ENCODE peak calls at places on chromosomes 2 and 18, in seven cellular contexts. H, E, S, X, Y, L and Z are unnamed samples.
A peak's percentile ranks its signal among the peaks of the same experiment; 100 is the strongest.

GRCh38 chr18:10727477-10727876 is 201.7 kb downstream of the NAPG start:
- DNase-seq in Y (no peak), S (no peak), H (no peak), E (no peak), L (no peak), X (no peak), Z (no peak)

GRCh38 chr18:11733031-11733430 is 44.0 kb downstream of the GNAL start:
- DNase-seq in Y (peak; percentile 56), L (peak; percentile 82), X (peak; percentile 82), E (peak; percentile 46), S (peak; percentile 73), H (peak; percentile 72), Z (peak; percentile 53)

GRCh38 chr2:219864154-219864553 is 236.7 kb downstream of the SLC4A3 start:
- DNase-seq in S (no peak), L (no peak), Y (no peak), X (no peak), E (no peak), H (no peak), Z (no peak)

GRCh38 chr2:43445248-43445647 is 150.6 kb downstream of the THADA start:
- DNase-seq in E (peak; percentile 48), X (no peak), L (no peak), S (no peak), H (no peak), Y (no peak), Z (no peak)

GRCh38 chr2:50953021-50953420 is 78.9 kb downstream of the NRXN1 start:
- DNase-seq in X (no peak), H (no peak), Y (no peak), S (peak; percentile 94), L (peak; percentile 2), E (no peak), Z (no peak)

GRCh38 chr2:201784547-201784946 is 3.8 kb upstream of the ALS2 start:
- DNase-seq in L (no peak), Y (no peak), E (no peak), S (no peak), H (no peak), X (no peak), Z (no peak)

GRCh38 chr2:128421861-128422311 is 103.2 kb upstream of the HS6ST1 start:
- DNase-seq in H (no peak), S (no peak), X (no peak), E (no peak), L (no peak), Y (no peak), Z (no peak)

GRCh38 chr2:219697811-219698683 is 70.6 kb downstream of the SLC4A3 start:
- DNase-seq in E (no peak), H (no peak), X (no peak), Y (no peak), L (no peak), S (no peak), Z (no peak)

GRCh38 chr2:54619660-54620231 is 103.7 kb upstream of the EML6 start:
- DNase-seq in H (no peak), E (no peak), X (no peak), Y (no peak), L (no peak), S (peak; percentile 66), Z (no peak)

GRCh38 chr2:212448698-212449097 is 89.9 kb downstream of the ERBB4 start:
- DNase-seq in L (no peak), E (no peak), H (no peak), X (no peak), S (no peak), Y (no peak), Z (no peak)

GRCh38 chr2:196887431-196887830 is 39.1 kb downstream of the PGAP1 start:
- DNase-seq in E (no peak), X (no peak), S (peak; percentile 21), Y (no peak), H (no peak), L (no peak), Z (no peak)

GRCh38 chr2:230128943-230129342 is 60.2 kb upstream of the SLC16A14 start:
- DNase-seq in Y (no peak), E (peak; percentile 38), S (no peak), X (no peak), L (no peak), H (no peak), Z (no peak)

GRCh38 chr2:168687314-168687713 is 115.1 kb upstream of the NOSTRIN start:
- DNase-seq in E (no peak), L (peak; percentile 13), H (no peak), Y (no peak), S (peak; percentile 21), X (no peak), Z (no peak)

GRCh38 chr18:9380571-9381390 is 46.2 kb downstream of the TWSG1 start:
- DNase-seq in X (no peak), S (no peak), Y (no peak), L (no peak), E (no peak), H (no peak), Z (no peak)

GRCh38 chr2:70089220-70089945 is 2.1 kb downstream of the PCBP1 start:
- DNase-seq in H (no peak), E (no peak), L (no peak), S (peak; percentile 35), X (no peak), Y (no peak), Z (no peak)

GRCh38 chr2:178244812-178245211 is 50.5 kb downstream of the OSBPL6 start:
- DNase-seq in H (no peak), E (no peak), Y (no peak), X (no peak), S (no peak), L (no peak), Z (no peak)

GRCh38 chr2:219525533-219526232 is 11.4 kb downstream of the ASIC4 start:
- DNase-seq in S (no peak), Y (no peak), X (no peak), L (no peak), H (no peak), E (no peak), Z (no peak)

GRCh38 chr18:77101410-77102245 is 31.0 kb downstream of the MBP start:
- DNase-seq in L (peak; percentile 94), Y (no peak), S (peak; percentile 98), H (no peak), E (no peak), X (peak; percentile 66), Z (no peak)

GRCh38 chr18:24543408-24544140 is 83.1 kb downstream of the HRH4 start:
- DNase-seq in S (no peak), Y (no peak), L (no peak), E (no peak), H (no peak), X (no peak), Z (no peak)

GRCh38 chr18:24546304-24546703 is 85.9 kb downstream of the HRH4 start:
- DNase-seq in X (no peak), H (no peak), Y (no peak), L (no peak), S (peak; percentile 57), E (no peak), Z (no peak)

GRCh38 chr18:24544949-24545348 is 84.5 kb downstream of the HRH4 start:
- DNase-seq in L (no peak), Y (no peak), X (no peak), H (no peak), E (no peak), S (no peak), Z (no peak)

GRCh38 chr18:24540896-24541295 is 80.5 kb downstream of the HRH4 start:
- DNase-seq in X (no peak), H (no peak), L (no peak), Y (no peak), S (no peak), E (no peak), Z (no peak)

GRCh38 chr18:24544141-24544498 is 83.7 kb downstream of the HRH4 start:
- DNase-seq in Y (no peak), H (no peak), X (no peak), L (peak; percentile 35), E (no peak), S (peak; percentile 44), Z (no peak)
- TF ChIP-seq CTCF in Y (no peak), H (peak; percentile 80), X (no peak), L (peak; percentile 42), E (no peak), S (peak; percentile 50), Z (no peak)

DNA sequence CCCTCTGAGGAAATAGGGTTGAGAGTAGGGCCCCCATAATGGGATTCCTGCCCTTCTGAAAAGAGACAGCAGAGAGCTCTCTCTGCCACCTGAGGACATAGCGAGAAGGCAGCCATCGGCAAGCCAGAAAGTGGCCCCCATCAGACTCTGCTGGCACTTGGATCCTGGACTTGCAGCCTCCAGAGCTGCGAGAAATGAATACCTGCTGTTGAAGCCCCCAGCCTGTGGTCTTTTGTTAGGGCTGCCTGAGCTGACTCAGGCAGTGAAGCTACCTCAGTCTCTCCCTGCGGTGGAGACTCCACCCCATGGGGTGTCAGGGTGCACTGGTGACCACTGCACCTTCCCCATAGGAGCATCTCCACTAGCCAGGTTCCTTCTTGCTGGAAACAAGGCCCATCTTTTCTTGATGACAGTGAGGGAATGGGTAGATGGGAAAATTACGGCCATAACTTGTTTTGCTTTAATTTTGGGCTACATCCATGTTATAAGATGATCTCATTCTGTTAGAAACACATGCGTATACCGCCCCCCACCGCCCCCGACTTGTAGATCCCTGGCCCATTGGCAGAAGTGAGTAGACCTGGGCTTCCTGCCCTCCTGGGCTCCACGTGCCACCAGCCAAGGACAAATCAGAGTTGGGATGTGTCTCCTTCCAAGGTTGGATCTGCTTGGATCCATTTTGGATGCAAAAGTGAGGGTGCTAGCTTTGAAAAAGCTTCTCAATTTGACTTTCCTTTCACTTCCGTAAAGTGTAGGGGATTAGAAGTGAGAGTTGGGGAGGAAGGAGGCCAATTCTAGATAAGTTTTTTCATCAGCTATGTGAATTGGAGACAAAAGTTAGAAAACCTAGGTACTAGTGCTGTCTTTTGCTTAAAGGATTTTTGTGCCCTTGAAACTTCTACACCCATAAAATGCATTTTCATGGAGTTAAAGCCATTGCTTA is 42.9 kb downstream of the NCK2 start:
- DNase-seq in E (no peak), X (no peak), H (no peak), S (no peak), L (no peak), Y (no peak), Z (no peak)
- TF ChIP-seq CTCF in E (no peak), X (peak; percentile 31), H (no peak), S (no peak), L (no peak), Y (no peak), Z (no peak)

GRCh38 chr2:157572725-157573124 is 55.9 kb downstream of the ACVR1C start:
- DNase-seq in S (peak; percentile 24), E (no peak), H (no peak), X (no peak), Y (no peak), L (peak; percentile 20), Z (no peak)
- TF ChIP-seq CTCF in S (peak; percentile 46), E (no peak), H (peak; percentile 61), X (no peak), Y (peak; percentile 43), L (peak; percentile 50), Z (no peak)

GRCh38 chr2:21230140-21230539 is 106.4 kb downstream of the TDRD15 start:
- DNase-seq in H (no peak), S (no peak), E (no peak), L (no peak), X (no peak), Y (no peak), Z (no peak)

GRCh38 chr2:21231985-21232384 is 108.2 kb downstream of the TDRD15 start:
- DNase-seq in H (no peak), L (no peak), X (no peak), E (no peak), Y (no peak), S (no peak), Z (no peak)

GRCh38 chr2:21233178-21233577 is 109.4 kb downstream of the TDRD15 start:
- DNase-seq in E (no peak), H (no peak), L (no peak), S (no peak), X (no peak), Y (no peak), Z (no peak)

GRCh38 chr2:21229302-21229701 is 105.5 kb downstream of the TDRD15 start:
- DNase-seq in H (no peak), Y (no peak), L (no peak), S (no peak), E (no peak), X (no peak), Z (no peak)

GRCh38 chr2:21228041-21228895 is 104.5 kb downstream of the TDRD15 start:
- DNase-seq in S (no peak), Y (no peak), H (no peak), L (no peak), E (no peak), X (no peak), Z (no peak)
- TF ChIP-seq CTCF in S (no peak), Y (no peak), H (no peak), L (no peak), E (no peak), X (no peak), Z (no peak)